ENCODE peak calls at places on chromosome 14, in six cellular contexts. T is neuronal stem cell, C is cardiac muscle cell, V is GM23248, Z is body of pancreas, M is sigmoid colon. O is an unnamed sample. For H3K9me3, the result is how much of the 10 kb centered on the place peaks cover.

GRCh38 chr14:101020971-101021370 is 117.4 kb upstream of the RTL1 start:
- DNase-seq in T (no peak), C (no peak), V (no peak), Z (no peak), M (peak), O (peak)

GRCh38 chr14:30507209-30507608 is 51.7 kb upstream of the G2E3 start:
- DNase-seq in T (no peak), C (no peak), V (no peak), Z (no peak), M (no peak), O (no peak)

GRCh38 chr14:45491914-45492313 is 238.9 kb upstream of the MIS18BP1 start:
- DNase-seq in T (no peak), C (no peak), V (no peak), Z (peak), M (no peak), O (no peak)

GRCh38 chr14:48560421-48560820 is 885.0 kb upstream of the MDGA2 start:
- DNase-seq in T (no peak), C (no peak), V (no peak), Z (no peak), M (no peak), O (no peak)

GRCh38 chr14:101627913-101628257 is 66.6 kb downstream of the DIO3 start:
- DNase-seq in T (no peak), C (no peak), V (no peak), Z (no peak), M (no peak), O (no peak)

GRCh38 chr14:20662968-20663731 is 21.2 kb upstream of the RNASE4 start:
- DNase-seq in T (peak), C (peak), V (peak), Z (peak), M (peak), O (peak)

GRCh38 chr14:94164685-94165431 is 9.3 kb upstream of the PPP4R4 start:
- DNase-seq in T (no peak), C (no peak), V (no peak), Z (no peak), M (no peak), O (peak)

GRCh38 chr14:50839048-50839447 is 8.1 kb upstream of the NIN start:
- DNase-seq in T (no peak), C (no peak), V (peak), Z (no peak), M (no peak), O (no peak)

GRCh38 chr14:64170190-64170589 is 124.0 kb downstream of the ESR2 start:
- DNase-seq in T (no peak), C (no peak), V (no peak), Z (no peak), M (no peak), O (no peak)

GRCh38 chr14:84425968-84426367 is 1104.0 kb upstream of the FLRT2 start:
- DNase-seq in T (no peak), C (no peak), V (no peak), Z (no peak), M (no peak), O (no peak)

GRCh38 chr14:88551936-88552565 is 2.8 kb downstream of the PTPN21 start:
- DNase-seq in T (no peak), C (no peak), V (peak), Z (peak), M (peak), O (no peak)

GRCh38 chr14:61618448-61618847 is 76.9 kb upstream of the HIF1A start:
- DNase-seq in T (no peak), C (no peak), V (no peak), Z (no peak), M (no peak), O (no peak)

GRCh38 chr14:76926521-76927251 is 100.5 kb downstream of the LRRC74A start:
- DNase-seq in T (no peak), C (no peak), V (peak), Z (no peak), M (peak), O (peak)

GRCh38 chr14:89352976-89353817 is 63.8 kb downstream of the FOXN3 start:
- DNase-seq in T (no peak), C (no peak), V (no peak), Z (no peak), M (no peak), O (no peak)

GRCh38 chr14:56367416-56367815 is 212.2 kb upstream of the TMEM260 start:
- DNase-seq in T (no peak), C (no peak), V (no peak), Z (no peak), M (no peak), O (no peak)

GRCh38 chr14:97107070-97107469 is 309.9 kb downstream of the VRK1 start:
- DNase-seq in T (no peak), C (no peak), V (peak), Z (no peak), M (no peak), O (no peak)

GRCh38 chr14:56703947-56704346 is 106.3 kb downstream of the OTX2 start:
- DNase-seq in T (no peak), C (no peak), V (no peak), Z (no peak), M (no peak), O (no peak)

GRCh38 chr14:103296007-103296406 is 38.0 kb upstream of the EIF5 start:
- DNase-seq in T (no peak), C (peak), V (peak), Z (no peak), M (peak), O (no peak)

GRCh38 chr14:20350860-20351259 is 7.4 kb downstream of the PARP2 start:
- DNase-seq in T (no peak), C (no peak), V (peak), Z (no peak), M (no peak), O (no peak)

GRCh38 chr14:35287481-35288013 is 4.6 kb upstream of the PSMA6 start:
- DNase-seq in T (no peak), C (no peak), V (no peak), Z (no peak), M (no peak), O (no peak)
- H3K4me3 ChIP-seq in T (no peak), C (no peak), V (no peak), Z (no peak), M (no peak), O (no peak)

DNA sequence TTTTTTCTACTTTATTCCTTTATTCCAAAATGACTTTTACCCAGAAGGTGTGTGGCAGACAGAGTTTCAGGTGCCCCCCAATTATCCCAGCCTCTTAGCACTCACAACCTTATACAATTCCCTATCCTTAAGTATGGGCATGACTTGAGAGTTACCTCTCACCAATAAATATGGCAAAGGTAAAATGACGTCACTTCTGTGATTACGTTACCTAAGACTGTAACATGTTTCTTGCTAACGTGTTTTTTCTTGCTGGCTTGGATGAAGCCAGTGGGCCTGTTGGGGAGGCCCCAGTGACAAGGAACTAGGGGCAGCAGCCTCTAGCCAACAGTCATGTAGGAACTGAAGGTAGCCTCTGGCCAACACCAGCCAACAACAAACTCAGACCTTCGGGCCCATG is 13.3 kb upstream of the TUNAR start:
- DNase-seq in T (no peak), C (no peak), V (no peak), Z (no peak), M (no peak), O (no peak)
- H3K9me3 ChIP-seq in T (under half), C (under half), V (under half), Z (under half), M (under half), O (under half)

GRCh38 chr14:24310666-24311604 is at the start of gene LTB4R:
- DNase-seq in T (no peak), C (no peak), V (peak), Z (peak), M (peak), O (peak)

GRCh38 chr14:24310387-24310665 is 386 bp downstream of the LTB4R2 start:
- DNase-seq in T (no peak), C (no peak), V (no peak), Z (no peak), M (no peak), O (no peak)

GRCh38 chr14:24313912-24314311 is 2.6 kb downstream of the LTB4R start:
- DNase-seq in T (no peak), C (no peak), V (no peak), Z (no peak), M (no peak), O (no peak)

GRCh38 chr14:24312736-24313507 is 1.6 kb downstream of the LTB4R start:
- DNase-seq in T (no peak), C (no peak), V (no peak), Z (no peak), M (peak), O (no peak)

DNA sequence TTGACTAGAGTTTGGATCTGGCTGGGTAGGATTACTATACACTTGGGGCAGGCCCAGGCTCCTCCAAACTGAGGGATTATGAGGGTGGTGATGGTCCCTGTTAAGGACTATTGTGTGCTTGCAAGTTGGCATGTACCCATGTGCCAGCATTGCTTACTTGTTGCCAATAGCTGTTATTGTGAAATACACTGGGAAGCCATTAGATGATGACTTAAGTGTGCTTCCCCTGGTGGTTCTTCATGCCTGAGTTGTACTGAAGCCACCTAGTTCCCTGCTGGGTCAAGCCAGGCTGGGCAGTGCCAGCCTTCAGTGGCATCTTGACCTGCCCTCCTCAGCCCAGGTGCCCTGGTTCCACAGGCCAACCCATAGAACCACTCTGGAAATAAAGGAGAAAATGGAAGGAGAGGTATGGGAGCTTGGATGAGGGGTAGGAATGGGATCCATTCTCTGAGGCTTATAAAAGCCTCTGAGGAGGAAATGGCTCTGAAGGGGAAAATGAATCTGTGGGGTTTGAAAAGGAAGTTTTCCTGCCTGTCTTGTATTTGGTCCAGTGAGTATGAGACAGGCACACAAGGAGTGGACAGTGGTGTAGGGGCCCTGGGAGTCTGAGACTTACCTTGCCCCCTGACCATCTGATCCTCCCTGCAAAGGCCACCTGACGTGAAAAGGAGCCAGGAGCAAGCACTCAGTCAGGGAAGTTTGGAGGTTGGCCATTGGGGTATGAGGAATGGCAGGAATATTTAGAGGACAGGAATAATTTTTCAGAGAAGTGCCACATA is 724 bp downstream of the LTB4R start:
- DNase-seq in T (no peak), C (no peak), V (peak), Z (no peak), M (no peak), O (no peak)
- H3K4me3 ChIP-seq in T (no peak), C (no peak), V (no peak), Z (no peak), M (no peak), O (peak)

GRCh38 chr14:42806909-42807315 is 1200.2 kb downstream of the LRFN5 start:
- DNase-seq in T (no peak), C (no peak), V (peak), Z (no peak), M (no peak), O (no peak)
- H3K9me3 ChIP-seq in T (under half), C (under half), V (under half), Z (under half), M (under half), O (under half)

O was measured in kidney.